ENCODE peak calls at places on chromosome 1, in four cellular contexts. One of them, this sample, is unnamed.
A peak's percentile ranks its signal among the peaks of the same experiment; 100 is the strongest.

GRCh38 chr1:61254629-61255323 is 172.4 kb downstream of the NFIA start:
- DNase-seq in aorta: no peak
- DNase-seq in neural progenitor cell: no peak
- DNase-seq in adipocyte: peak; percentile 84
- DNase-seq in this sample: peak; percentile 79

GRCh38 chr1:85049735-85050166 is 1.5 kb upstream of the MCOLN3 start:
- DNase-seq in aorta: no peak
- DNase-seq in adipocyte: no peak
- DNase-seq in neural progenitor cell: peak; percentile 12
- DNase-seq in this sample: no peak

GRCh38 chr1:78619803-78620579 is at the start of gene IFI44L:
- DNase-seq in adipocyte: peak; percentile 82
- DNase-seq in aorta: no peak
- DNase-seq in neural progenitor cell: no peak
- DNase-seq in this sample: peak; percentile 62

GRCh38 chr1:43321331-43321891 is 16.2 kb upstream of the MPL start:
- DNase-seq in aorta: peak; percentile 57
- DNase-seq in adipocyte: no peak
- DNase-seq in neural progenitor cell: no peak
- DNase-seq in this sample: no peak

GRCh38 chr1:204479387-204480136 is 15.0 kb downstream of the PIK3C2B start:
- DNase-seq in adipocyte: no peak
- DNase-seq in neural progenitor cell: no peak
- DNase-seq in aorta: no peak
- DNase-seq in this sample: no peak

GRCh38 chr1:235972316-235973090 is 92.4 kb downstream of the NID1 start:
- DNase-seq in neural progenitor cell: no peak
- DNase-seq in adipocyte: peak; percentile 71
- DNase-seq in aorta: no peak
- DNase-seq in this sample: peak; percentile 1

GRCh38 chr1:153794671-153795324 is 19.6 kb downstream of the SLC27A3 start:
- DNase-seq in neural progenitor cell: peak; percentile 90
- DNase-seq in aorta: peak; percentile 69
- DNase-seq in adipocyte: no peak
- DNase-seq in this sample: no peak

GRCh38 chr1:160637821-160638539 is 8.9 kb downstream of the SLAMF1 start:
- DNase-seq in aorta: no peak
- DNase-seq in adipocyte: no peak
- DNase-seq in neural progenitor cell: no peak
- DNase-seq in this sample: peak; percentile 23

GRCh38 chr1:150207278-150207971 is 28.5 kb downstream of the ANP32E start:
- DNase-seq in adipocyte: no peak
- DNase-seq in neural progenitor cell: no peak
- DNase-seq in aorta: no peak
- DNase-seq in this sample: no peak

GRCh38 chr1:176791911-176792310 is 328.9 kb downstream of the PAPPA2 start:
- DNase-seq in adipocyte: no peak
- DNase-seq in neural progenitor cell: no peak
- DNase-seq in aorta: no peak
- DNase-seq in this sample: no peak

GRCh38 chr1:39657402-39657801 is 14.5 kb downstream of the NT5C1A start:
- DNase-seq in adipocyte: no peak
- DNase-seq in aorta: no peak
- DNase-seq in neural progenitor cell: no peak
- DNase-seq in this sample: peak; percentile 28

GRCh38 chr1:167627865-167628641 is 2.0 kb upstream of the RCSD1 start:
- DNase-seq in adipocyte: no peak
- DNase-seq in aorta: no peak
- DNase-seq in neural progenitor cell: no peak
- DNase-seq in this sample: no peak

GRCh38 chr1:246860401-246860800 is 71.3 kb downstream of the AHCTF1 start:
- DNase-seq in adipocyte: no peak
- DNase-seq in aorta: no peak
- DNase-seq in neural progenitor cell: no peak
- DNase-seq in this sample: no peak

GRCh38 chr1:225482489-225482950 is 54.7 kb upstream of the LBR start:
- DNase-seq in adipocyte: peak; percentile 64
- DNase-seq in neural progenitor cell: no peak
- DNase-seq in aorta: peak; percentile 71
- DNase-seq in this sample: no peak

GRCh38 chr1:25871086-25871703 is 4.3 kb downstream of the PAQR7 start:
- DNase-seq in neural progenitor cell: no peak
- DNase-seq in aorta: no peak
- DNase-seq in adipocyte: no peak
- DNase-seq in this sample: no peak

GRCh38 chr1:26538480-26539412 is 9.2 kb downstream of the RPS6KA1 start:
- DNase-seq in aorta: no peak
- DNase-seq in neural progenitor cell: peak; percentile 64
- DNase-seq in adipocyte: peak; percentile 50
- DNase-seq in this sample: peak; percentile 80

GRCh38 chr1:95407864-95408291 is 173.9 kb downstream of the RWDD3 start:
- DNase-seq in adipocyte: no peak
- DNase-seq in aorta: no peak
- DNase-seq in neural progenitor cell: peak; percentile 64
- DNase-seq in this sample: peak; percentile 4

GRCh38 chr1:241408170-241408569 is 51.2 kb upstream of the RGS7 start:
- DNase-seq in neural progenitor cell: peak; percentile 11
- DNase-seq in aorta: no peak
- DNase-seq in adipocyte: peak; percentile 33
- DNase-seq in this sample: no peak

GRCh38 chr1:17948594-17948993 is 159.0 kb upstream of the IGSF21 start:
- DNase-seq in neural progenitor cell: peak; percentile 74
- DNase-seq in aorta: no peak
- DNase-seq in adipocyte: no peak
- DNase-seq in this sample: no peak

GRCh38 chr1:235995511-235995910 is 69.4 kb downstream of the NID1 start:
- DNase-seq in adipocyte: no peak
- DNase-seq in neural progenitor cell: peak; percentile 11
- DNase-seq in aorta: no peak
- DNase-seq in this sample: no peak

GRCh38 chr1:233700338-233700737 is 86.4 kb downstream of the KCNK1 start:
- DNase-seq in neural progenitor cell: no peak
- DNase-seq in aorta: no peak
- DNase-seq in adipocyte: no peak
- DNase-seq in this sample: no peak

GRCh38 chr1:214720561-214720960 is 117.6 kb downstream of the CENPF start:
- DNase-seq in adipocyte: peak; percentile 15
- DNase-seq in aorta: no peak
- DNase-seq in neural progenitor cell: no peak
- DNase-seq in this sample: no peak

GRCh38 chr1:75330633-75331032 is 196.4 kb downstream of the LHX8 start:
- DNase-seq in adipocyte: no peak
- DNase-seq in aorta: no peak
- DNase-seq in neural progenitor cell: no peak
- DNase-seq in this sample: no peak

GRCh38 chr1:41394918-41395598 is 33.8 kb downstream of the FOXO6 start:
- DNase-seq in neural progenitor cell: peak; percentile 94
- DNase-seq in aorta: no peak
- DNase-seq in adipocyte: no peak
- DNase-seq in this sample: peak; percentile 84

GRCh38 chr1:41397020-41397419 is 35.8 kb downstream of the FOXO6 start:
- DNase-seq in adipocyte: no peak
- DNase-seq in aorta: no peak
- DNase-seq in neural progenitor cell: no peak
- DNase-seq in this sample: no peak

GRCh38 chr1:41394405-41394804 is 33.2 kb downstream of the FOXO6 start:
- DNase-seq in neural progenitor cell: peak; percentile 24
- DNase-seq in aorta: no peak
- DNase-seq in adipocyte: no peak
- DNase-seq in this sample: no peak

GRCh38 chr1:41395599-41395956 is 34.3 kb downstream of the FOXO6 start:
- DNase-seq in aorta: no peak
- DNase-seq in neural progenitor cell: no peak
- DNase-seq in adipocyte: no peak
- DNase-seq in this sample: no peak

DNA sequence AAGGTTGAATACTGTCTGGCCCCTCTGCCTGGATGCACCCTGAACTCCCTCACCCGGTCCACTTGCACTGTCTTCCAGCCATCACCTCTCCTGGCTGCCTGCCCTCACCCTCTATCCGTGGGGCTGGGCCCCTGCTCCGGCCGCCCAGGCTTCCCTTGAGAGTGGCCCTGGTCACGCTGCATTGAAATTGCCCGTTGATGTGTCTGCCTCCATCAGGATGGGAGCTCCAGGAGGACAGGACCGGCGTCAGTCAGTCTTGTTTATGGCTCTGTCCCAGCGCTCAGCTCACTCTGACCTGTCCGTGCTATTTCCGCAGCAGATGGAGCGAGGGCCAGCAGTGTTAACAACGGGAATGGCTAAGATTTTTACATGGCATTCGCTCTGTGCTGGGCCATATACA is 34.9 kb downstream of the FOXO6 start:
- DNase-seq in aorta: no peak
- DNase-seq in neural progenitor cell: no peak
- DNase-seq in adipocyte: no peak
- DNase-seq in this sample: no peak
- H3K4me1 ChIP-seq in aorta: no peaks in the 10 kb centered on the region
- H3K4me1 ChIP-seq in neural progenitor cell: peaks cover 51% of the 10 kb centered on the region
- H3K4me1 ChIP-seq in adipocyte: no peaks in the 10 kb centered on the region
- H3K4me1 ChIP-seq in this sample: peaks cover 34% of the 10 kb centered on the region

GRCh38 chr1:186183219-186183618 is 191.8 kb downstream of the TPR start:
- DNase-seq in adipocyte: peak; percentile 75
- DNase-seq in aorta: no peak
- DNase-seq in neural progenitor cell: no peak
- DNase-seq in this sample: peak; percentile 21

GRCh38 chr1:186187601-186188000 is 187.5 kb downstream of the TPR start:
- DNase-seq in aorta: no peak
- DNase-seq in adipocyte: no peak
- DNase-seq in neural progenitor cell: no peak
- DNase-seq in this sample: no peak

GRCh38 chr1:186188736-186189135 is 186.3 kb downstream of the TPR start:
- DNase-seq in neural progenitor cell: no peak
- DNase-seq in aorta: no peak
- DNase-seq in adipocyte: peak; percentile 9
- DNase-seq in this sample: no peak

GRCh38 chr1:186188004-186188539 is 187.0 kb downstream of the TPR start:
- DNase-seq in adipocyte: peak; percentile 72
- DNase-seq in neural progenitor cell: no peak
- DNase-seq in aorta: no peak
- DNase-seq in this sample: peak; percentile 47

DNA sequence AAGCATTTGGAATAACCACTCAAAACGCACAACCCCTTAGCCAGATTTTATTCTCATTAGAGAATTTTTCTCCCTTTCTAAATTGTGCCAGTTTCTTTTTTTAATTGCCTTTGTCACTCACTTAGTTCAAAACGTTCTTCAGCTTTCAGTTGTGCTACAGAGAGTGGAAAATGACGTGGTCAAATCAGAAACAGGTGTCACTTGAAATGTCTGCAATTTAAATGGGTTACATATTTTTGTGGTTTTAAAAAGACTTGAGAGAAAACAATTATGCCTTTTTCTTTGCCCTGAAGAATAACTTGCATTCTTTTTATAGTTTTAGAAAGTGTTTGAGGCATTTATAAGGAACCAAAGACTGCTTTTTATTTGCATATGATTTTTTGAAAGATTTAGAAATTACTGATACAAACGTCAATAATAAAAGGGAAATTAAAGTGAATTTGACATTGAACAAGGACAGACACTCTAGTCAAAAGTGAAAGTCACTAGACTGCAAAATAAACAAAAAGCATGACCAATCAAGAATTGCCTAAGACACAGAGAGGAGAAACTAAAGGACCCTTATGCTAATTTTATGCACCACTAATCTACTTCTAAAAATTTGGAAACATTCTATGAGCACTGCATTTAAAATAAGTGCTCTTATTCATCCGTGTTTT is 191.0 kb downstream of the TPR start:
- DNase-seq in adipocyte: peak; percentile 84
- DNase-seq in aorta: no peak
- DNase-seq in neural progenitor cell: no peak
- DNase-seq in this sample: peak; percentile 48
- H3K4me1 ChIP-seq in adipocyte: peaks cover 48% of the 10 kb centered on the region
- H3K4me1 ChIP-seq in aorta: no peaks in the 10 kb centered on the region
- H3K4me1 ChIP-seq in neural progenitor cell: no peaks in the 10 kb centered on the region
- H3K4me1 ChIP-seq in this sample: peaks cover 27% of the 10 kb centered on the region

DNA sequence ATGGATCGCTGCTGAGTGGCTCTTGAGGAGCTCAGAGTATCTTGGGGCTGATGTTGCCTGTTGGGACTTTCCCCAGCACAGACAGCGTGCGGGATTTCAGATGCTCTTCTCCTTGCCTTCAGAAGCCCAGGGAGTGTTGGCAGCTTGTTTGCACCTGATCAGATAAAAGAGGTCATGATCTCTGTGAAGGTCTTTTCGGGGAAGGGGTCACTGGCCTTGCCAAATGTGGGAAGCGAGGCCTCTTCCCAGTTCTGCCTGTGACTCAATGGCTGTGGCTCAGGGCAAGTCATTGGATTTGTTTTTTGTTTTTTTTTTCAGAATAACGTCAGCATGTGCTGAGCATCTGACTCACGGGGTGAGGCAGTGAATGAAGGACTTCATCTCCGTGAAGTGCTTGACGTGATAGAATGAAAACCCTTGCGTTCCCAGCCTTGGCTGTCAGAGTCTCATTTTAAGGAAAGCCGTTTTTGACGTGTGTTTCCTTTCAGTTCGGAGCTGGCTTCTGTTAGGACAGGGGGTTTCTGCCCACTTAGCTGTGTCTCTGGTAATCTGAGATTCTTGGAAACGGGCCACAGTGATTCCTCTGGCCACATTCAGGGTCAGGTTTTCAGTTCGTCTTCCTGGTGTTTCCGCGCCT is 46.7 kb downstream of the GALNT2 start:
- DNase-seq in neural progenitor cell: no peak
- DNase-seq in aorta: no peak
- DNase-seq in adipocyte: peak; percentile 91
- DNase-seq in this sample: no peak
- H3K4me1 ChIP-seq in neural progenitor cell: peaks cover 40% of the 10 kb centered on the region
- H3K4me1 ChIP-seq in aorta: no peaks in the 10 kb centered on the region
- H3K4me1 ChIP-seq in adipocyte: peaks cover 50% of the 10 kb centered on the region
- H3K4me1 ChIP-seq in this sample: peaks cover 15% of the 10 kb centered on the region

DNA sequence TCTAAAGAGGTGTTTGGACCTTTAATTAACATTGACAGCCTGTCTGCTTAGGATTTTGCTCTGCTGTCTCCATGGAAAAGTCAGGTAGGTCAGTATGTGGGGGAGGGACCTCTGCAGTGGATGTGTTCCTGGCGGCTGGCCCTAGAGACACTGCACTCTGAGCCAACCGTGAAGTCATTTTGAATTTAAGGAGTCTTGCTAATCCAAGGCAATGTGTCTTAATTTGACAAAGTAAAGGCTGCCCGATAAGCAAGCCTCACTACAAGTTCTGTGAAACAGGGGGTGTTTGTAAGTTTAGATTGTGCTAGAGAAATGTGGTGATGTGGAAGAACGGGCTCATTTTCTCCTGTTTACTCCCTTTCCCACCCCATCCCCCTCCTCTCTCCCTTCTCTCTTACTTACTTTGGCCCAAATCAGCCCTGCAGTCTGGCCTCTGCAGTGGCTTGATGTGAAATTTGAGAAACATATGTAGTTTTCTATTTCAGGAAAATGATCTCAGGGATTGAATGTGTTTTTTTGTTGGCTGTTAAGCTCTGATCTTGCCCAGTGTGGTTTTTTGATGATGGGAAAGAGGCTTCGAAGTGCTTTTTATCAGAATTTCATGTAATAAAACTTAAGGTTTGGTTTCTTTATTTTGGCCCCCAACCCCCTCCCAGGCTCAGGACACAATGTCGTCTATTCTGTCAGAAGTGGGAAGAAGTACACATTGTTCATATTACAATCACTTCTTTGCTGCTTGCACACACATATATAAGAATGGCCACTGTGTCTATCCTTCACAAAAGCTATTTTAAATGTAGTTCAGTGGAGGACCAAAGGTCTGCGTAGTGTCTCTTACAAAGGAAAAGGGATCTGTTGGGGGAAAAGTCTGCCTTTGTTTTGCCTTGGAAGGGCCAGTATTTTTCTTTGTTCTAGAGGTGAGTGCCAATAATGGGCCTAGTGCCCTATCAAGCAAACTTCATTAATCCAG is 96.6 kb downstream of the FGGY start:
- DNase-seq in aorta: peak; percentile 89
- DNase-seq in adipocyte: peak; percentile 91
- DNase-seq in neural progenitor cell: peak; percentile 51
- DNase-seq in this sample: no peak
- H3K4me1 ChIP-seq in aorta: peaks cover 6% of the 10 kb centered on the region
- H3K4me1 ChIP-seq in adipocyte: peaks cover 23% of the 10 kb centered on the region
- H3K4me1 ChIP-seq in neural progenitor cell: peaks cover 34% of the 10 kb centered on the region
- H3K4me1 ChIP-seq in this sample: no peaks in the 10 kb centered on the region

This sample was measured in A673.